ENCODE peak calls at places on chromosomes 3 and 15, in four cellular contexts. Q is fibroblast of villous mesenchyme, G is coronary artery, C is OCI-LY7. O is an unnamed sample.
A peak's percentile ranks its signal among the peaks of the same experiment; 100 is the strongest.

GRCh38 chr3:173889522-173890055 is 492.0 kb downstream of the NLGN1 start:
- DNase-seq in Q (no peak), G (no peak), C (no peak), O (no peak)

GRCh38 chr15:47505712-47506542 is 211.4 kb upstream of the SEMA6D start:
- DNase-seq in Q (peak; percentile 11), G (no peak), C (no peak), O (peak; percentile 44)

GRCh38 chr15:92683511-92683834 is 27.9 kb upstream of the FAM174B start:
- DNase-seq in Q (peak; percentile 74), G (no peak), C (no peak), O (no peak)

GRCh38 chr3:75781079-75781745 is 4.1 kb downstream of the ZNF717 start:
- DNase-seq in Q (peak; percentile 3), G (no peak), C (no peak), O (no peak)

GRCh38 chr3:14289590-14290453 is 111.2 kb downstream of the LSM3 start:
- DNase-seq in Q (peak; percentile 89), G (no peak), C (no peak), O (peak; percentile 84)

GRCh38 chr15:92074161-92074560 is 220.7 kb downstream of the SLCO3A1 start:
- DNase-seq in Q (no peak), G (no peak), C (no peak), O (no peak)

GRCh38 chr3:8328971-8329370 is 172.7 kb upstream of the LMCD1 start:
- DNase-seq in Q (no peak), G (no peak), C (no peak), O (no peak)

GRCh38 chr15:58628206-58629057 is 121.1 kb downstream of the ADAM10 start:
- DNase-seq in Q (peak; percentile 50), G (no peak), C (peak; percentile 13), O (no peak)

GRCh38 chr3:17342126-17342525 is 400.3 kb downstream of the TBC1D5 start:
- DNase-seq in Q (no peak), G (no peak), C (no peak), O (no peak)

GRCh38 chr3:40608091-40608490 is 83.3 kb downstream of the ZNF621 start:
- DNase-seq in Q (no peak), G (no peak), C (no peak), O (no peak)

GRCh38 chr15:91067026-91067425 is 33.0 kb upstream of the SV2B start:
- DNase-seq in Q (no peak), G (no peak), C (no peak), O (no peak)

GRCh38 chr15:91072162-91072561 is 27.9 kb upstream of the SV2B start:
- DNase-seq in Q (no peak), G (no peak), C (no peak), O (no peak)

GRCh38 chr15:91070872-91071271 is 29.2 kb upstream of the SV2B start:
- DNase-seq in Q (no peak), G (no peak), C (no peak), O (no peak)

GRCh38 chr15:91068436-91068835 is 31.6 kb upstream of the SV2B start:
- DNase-seq in Q (no peak), G (no peak), C (no peak), O (no peak)

DNA sequence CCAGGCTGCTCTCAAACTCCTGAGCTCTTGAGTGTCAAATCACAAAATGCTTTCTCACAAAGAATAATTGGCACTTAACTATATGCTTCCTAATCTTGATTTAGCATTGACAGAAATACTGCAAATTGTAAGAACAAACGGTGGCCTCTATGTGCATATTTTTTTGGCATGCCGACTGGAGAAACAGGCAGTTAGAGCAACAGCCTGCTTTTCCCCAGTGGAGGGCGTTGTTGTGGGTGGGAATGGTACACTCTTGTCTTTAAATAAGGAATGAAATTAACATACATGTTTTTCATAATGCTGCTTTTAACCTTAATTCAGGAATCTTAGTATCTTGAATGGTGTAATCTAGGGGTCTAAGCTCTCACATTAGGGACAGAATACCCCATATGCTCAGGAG is 31.1 kb upstream of the SV2B start:
- DNase-seq in Q (no peak), G (no peak), C (no peak), O (no peak)
- TF ChIP-seq CTCF in Q (no peak), G (no peak), C (peak; percentile 46), O (no peak)

DNA sequence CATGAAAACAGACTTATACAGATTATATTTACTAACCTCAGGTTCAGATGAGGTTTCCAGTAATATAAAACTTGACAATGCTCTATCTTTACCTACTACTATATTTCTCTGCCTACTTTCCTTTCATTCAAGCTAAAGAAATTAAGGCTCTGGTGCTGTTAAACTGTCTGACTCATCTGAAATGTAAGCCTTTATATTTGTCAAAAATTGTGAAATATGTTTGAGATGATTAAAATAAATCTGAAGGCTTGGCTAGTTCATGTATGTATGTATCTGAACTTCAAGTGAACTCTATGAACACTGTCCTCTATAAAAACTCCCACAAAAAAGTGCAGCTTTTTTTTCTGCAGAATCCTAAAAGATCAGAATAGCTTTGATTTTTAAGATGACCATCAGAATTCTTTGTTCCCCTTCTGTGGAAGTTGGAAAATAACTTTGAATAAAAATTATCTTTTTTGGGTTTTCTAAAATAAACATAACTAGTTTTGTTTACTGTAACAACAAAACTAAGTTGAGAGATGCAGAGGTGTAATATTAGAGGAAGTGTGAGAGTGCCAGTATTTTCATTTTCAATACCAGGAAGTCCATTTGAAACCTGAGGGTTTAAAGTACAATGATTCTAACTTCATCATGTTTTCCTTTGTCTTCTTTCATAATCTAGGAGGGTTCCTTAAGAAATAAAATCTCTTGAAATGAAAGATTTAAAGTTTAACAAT is 42.2 kb downstream of the ILDR1 start:
- DNase-seq in Q (no peak), G (no peak), C (no peak), O (no peak)
- H3K4me3 ChIP-seq in Q (no peak overlapping the region), G (no peak overlapping the region), C (no peak overlapping the region), O (no peak overlapping the region)

GRCh38 chr3:98035208-98035607 is at the start of gene GABRR3:
- DNase-seq in Q (no peak), G (no peak), C (no peak), O (no peak)
- TF ChIP-seq CTCF in Q (no peak), G (no peak), C (no peak), O (no peak)

DNA sequence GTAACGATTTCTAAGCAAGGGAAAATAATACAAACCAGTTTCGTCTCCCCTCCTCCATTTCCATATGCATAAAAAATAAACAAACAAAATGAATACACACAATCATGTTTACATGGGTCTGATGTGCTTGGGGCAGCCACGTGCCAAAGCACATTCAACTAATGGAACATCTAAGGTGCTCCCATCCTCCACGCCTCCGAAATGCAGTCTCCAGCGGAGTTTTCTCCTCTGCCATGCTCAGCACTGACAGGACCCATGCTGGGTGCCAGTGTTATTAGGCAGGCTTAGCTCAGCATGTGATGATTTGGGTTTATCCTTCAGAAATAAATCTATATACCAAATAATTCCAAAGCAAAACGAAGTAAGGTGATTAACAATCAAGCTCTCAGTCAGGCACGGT is 337.3 kb upstream of the ATP10A start:
- DNase-seq in Q (no peak), G (no peak), C (no peak), O (no peak)
- H3K4me3 ChIP-seq in Q (no peak overlapping the region), G (no peak overlapping the region), C (no peak overlapping the region), O (no peak overlapping the region)

GRCh38 chr3:80663426-80663825 is 895.6 kb upstream of the ROBO1 start:
- DNase-seq in Q (no peak), G (no peak), C (no peak), O (no peak)
- TF ChIP-seq CTCF in Q (no peak), G (no peak), C (no peak), O (no peak)

GRCh38 chr15:52806284-52806655 is 16.1 kb upstream of the ONECUT1 start:
- DNase-seq in Q (no peak), G (no peak), C (no peak), O (no peak)
- H3K4me3 ChIP-seq in Q (no peak overlapping the region), G (peak overlapping the region; percentile 60), C (no peak overlapping the region), O (no peak overlapping the region)

DNA sequence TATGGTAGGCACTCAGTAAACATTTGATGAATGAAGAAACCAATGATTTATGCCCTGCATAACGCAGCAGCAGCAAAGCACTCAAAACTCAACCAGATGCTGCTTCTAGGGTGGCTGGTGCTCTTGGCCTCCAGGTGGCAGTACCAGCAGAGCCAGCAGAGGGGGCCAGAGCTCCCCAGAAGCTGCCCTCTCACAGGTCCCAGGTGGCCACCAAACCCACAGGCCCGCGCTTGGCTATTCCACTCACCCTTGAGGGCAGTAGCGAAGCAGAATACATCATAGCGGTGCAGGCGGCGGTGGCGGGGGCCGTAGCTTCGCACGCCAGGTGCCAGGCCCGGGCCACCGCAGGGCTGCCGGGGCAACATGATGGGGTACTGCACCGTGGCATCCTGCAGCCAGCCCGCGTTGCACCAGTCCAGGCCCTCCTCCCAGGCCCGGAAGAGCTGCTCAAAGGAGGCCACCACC is 16.6 kb downstream of the HAPLN3 start:
- DNase-seq in Q (peak; percentile 60), G (no peak), C (peak; percentile 49), O (no peak)
- TF ChIP-seq CTCF in Q (peak; percentile 90), G (no peak), C (peak; percentile 81), O (peak; percentile 90)

DNA sequence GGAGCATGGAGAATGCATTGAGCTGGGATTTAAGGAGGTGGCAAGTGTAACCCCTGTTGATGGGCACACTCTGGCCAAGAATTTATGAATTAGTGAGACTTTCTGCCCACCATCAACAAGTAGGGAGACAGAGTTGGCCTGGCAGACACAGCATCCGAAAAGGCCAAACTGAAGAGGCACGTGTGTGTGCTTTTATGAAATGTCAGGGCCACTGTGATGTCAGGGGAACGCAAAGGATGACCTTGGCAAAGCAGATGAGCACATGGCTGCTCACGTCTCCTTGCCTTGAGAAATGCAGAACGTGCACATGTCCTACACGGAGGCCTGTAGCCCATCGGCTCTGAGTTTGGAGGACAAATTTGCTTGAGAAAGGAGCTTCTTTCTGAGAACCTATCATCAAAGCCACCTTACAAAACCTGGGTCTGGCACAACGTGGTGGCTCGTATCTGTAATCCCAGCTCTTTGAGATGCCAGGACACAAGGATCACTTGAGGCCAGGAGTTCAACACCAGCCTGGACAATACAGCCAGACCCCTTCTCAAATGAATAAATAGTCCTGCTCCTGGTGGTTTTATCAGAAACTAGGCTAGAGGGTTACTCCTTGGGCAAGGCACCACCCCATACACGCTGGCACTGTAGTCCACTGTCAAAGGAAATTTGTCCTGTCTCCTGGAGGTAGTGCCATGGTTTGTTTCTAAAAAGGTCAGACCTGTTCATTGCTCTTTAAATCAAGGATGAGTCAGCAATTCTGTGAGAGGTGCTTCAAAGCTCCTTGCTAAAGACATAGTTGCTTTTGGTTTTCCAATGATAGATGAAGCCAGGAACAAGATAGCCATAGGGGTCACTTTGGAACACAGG is 942 bp upstream of the SH3BP5 start:
- DNase-seq in Q (no peak), G (no peak), C (no peak), O (no peak)
- H3K4me3 ChIP-seq in Q (no peak overlapping the region), G (peak overlapping the region; percentile 84), C (peak overlapping the region; percentile 88), O (no peak overlapping the region)

GRCh38 chr3:49668414-49668797 is 5.7 kb upstream of the APEH start:
- DNase-seq in Q (no peak), G (no peak), C (peak; percentile 19), O (no peak)
- TF ChIP-seq CTCF in Q (no peak), G (no peak), C (peak; percentile 38), O (no peak)

O was measured in AG04449.